ENCODE peak calls at places on chromosome 5, in ten cellular contexts. One of them, this sample, is unnamed.

GRCh38 chr5:72246239-72246580 is 73.8 kb downstream of the MRPS27 start:
- DNase-seq in Daoy: peak
- DNase-seq in left ventricle myocardium inferior: no peak
- DNase-seq in RPMI8226: no peak
- DNase-seq in endothelial cell: no peak
- DNase-seq in SK-N-SH: peak
- DNase-seq in right atrium auricular region: no peak
- DNase-seq in erythroblast: no peak
- DNase-seq in gastrocnemius medialis: no peak
- DNase-seq in astrocyte of the spinal cord: peak
- DNase-seq in this sample: no peak

GRCh38 chr5:173554038-173554955 is 62.2 kb downstream of the BOD1 start:
- DNase-seq in left ventricle myocardium inferior: no peak
- DNase-seq in Daoy: no peak
- DNase-seq in gastrocnemius medialis: no peak
- DNase-seq in erythroblast: no peak
- DNase-seq in right atrium auricular region: no peak
- DNase-seq in endothelial cell: no peak
- DNase-seq in SK-N-SH: no peak
- DNase-seq in astrocyte of the spinal cord: no peak
- DNase-seq in RPMI8226: no peak
- DNase-seq in this sample: no peak

GRCh38 chr5:141570655-141571054 is 48.1 kb downstream of the DIAPH1 start:
- DNase-seq in SK-N-SH: no peak
- DNase-seq in erythroblast: no peak
- DNase-seq in endothelial cell: no peak
- DNase-seq in gastrocnemius medialis: no peak
- DNase-seq in Daoy: no peak
- DNase-seq in RPMI8226: no peak
- DNase-seq in astrocyte of the spinal cord: no peak
- DNase-seq in right atrium auricular region: no peak
- DNase-seq in left ventricle myocardium inferior: no peak
- DNase-seq in this sample: no peak

GRCh38 chr5:173917788-173918786 is 29.9 kb downstream of the CPEB4 start:
- DNase-seq in left ventricle myocardium inferior: no peak
- DNase-seq in gastrocnemius medialis: peak
- DNase-seq in erythroblast: peak
- DNase-seq in SK-N-SH: peak
- DNase-seq in right atrium auricular region: no peak
- DNase-seq in endothelial cell: peak
- DNase-seq in Daoy: peak
- DNase-seq in astrocyte of the spinal cord: peak
- DNase-seq in RPMI8226: peak
- DNase-seq in this sample: peak

GRCh38 chr5:37034955-37035354 is 158.4 kb downstream of the NIPBL start:
- DNase-seq in astrocyte of the spinal cord: no peak
- DNase-seq in Daoy: no peak
- DNase-seq in RPMI8226: no peak
- DNase-seq in SK-N-SH: no peak
- DNase-seq in erythroblast: no peak
- DNase-seq in gastrocnemius medialis: no peak
- DNase-seq in right atrium auricular region: no peak
- DNase-seq in endothelial cell: no peak
- DNase-seq in left ventricle myocardium inferior: no peak
- DNase-seq in this sample: no peak

GRCh38 chr5:172641359-172642045 is 439 bp downstream of the NEURL1B start:
- DNase-seq in SK-N-SH: peak
- DNase-seq in RPMI8226: no peak
- DNase-seq in right atrium auricular region: no peak
- DNase-seq in left ventricle myocardium inferior: peak
- DNase-seq in gastrocnemius medialis: no peak
- DNase-seq in erythroblast: no peak
- DNase-seq in Daoy: peak
- DNase-seq in astrocyte of the spinal cord: no peak
- DNase-seq in endothelial cell: peak
- DNase-seq in this sample: peak

GRCh38 chr5:141634162-141634561 is 2.5 kb downstream of the HDAC3 start:
- DNase-seq in gastrocnemius medialis: no peak
- DNase-seq in SK-N-SH: no peak
- DNase-seq in RPMI8226: no peak
- DNase-seq in right atrium auricular region: no peak
- DNase-seq in erythroblast: peak
- DNase-seq in left ventricle myocardium inferior: no peak
- DNase-seq in astrocyte of the spinal cord: no peak
- DNase-seq in Daoy: no peak
- DNase-seq in endothelial cell: no peak
- DNase-seq in this sample: no peak

GRCh38 chr5:81400375-81400774 is 6.4 kb upstream of the ACOT12 start:
- DNase-seq in left ventricle myocardium inferior: no peak
- DNase-seq in astrocyte of the spinal cord: no peak
- DNase-seq in endothelial cell: no peak
- DNase-seq in erythroblast: no peak
- DNase-seq in RPMI8226: peak
- DNase-seq in SK-N-SH: no peak
- DNase-seq in Daoy: no peak
- DNase-seq in right atrium auricular region: no peak
- DNase-seq in gastrocnemius medialis: no peak
- DNase-seq in this sample: no peak

GRCh38 chr5:75617746-75618352 is 6.6 kb downstream of the ANKDD1B start:
- DNase-seq in erythroblast: no peak
- DNase-seq in endothelial cell: no peak
- DNase-seq in SK-N-SH: no peak
- DNase-seq in gastrocnemius medialis: no peak
- DNase-seq in left ventricle myocardium inferior: no peak
- DNase-seq in RPMI8226: no peak
- DNase-seq in right atrium auricular region: no peak
- DNase-seq in astrocyte of the spinal cord: peak
- DNase-seq in Daoy: peak
- DNase-seq in this sample: no peak

GRCh38 chr5:169350016-169350415 is 49.1 kb upstream of the SLIT3 start:
- DNase-seq in Daoy: peak
- DNase-seq in right atrium auricular region: no peak
- DNase-seq in astrocyte of the spinal cord: peak
- DNase-seq in SK-N-SH: no peak
- DNase-seq in RPMI8226: no peak
- DNase-seq in endothelial cell: no peak
- DNase-seq in gastrocnemius medialis: no peak
- DNase-seq in left ventricle myocardium inferior: no peak
- DNase-seq in erythroblast: no peak
- DNase-seq in this sample: no peak

GRCh38 chr5:60497706-60498500 is 202.1 kb downstream of the DEPDC1B start:
- DNase-seq in SK-N-SH: no peak
- DNase-seq in Daoy: no peak
- DNase-seq in astrocyte of the spinal cord: peak
- DNase-seq in left ventricle myocardium inferior: no peak
- DNase-seq in erythroblast: no peak
- DNase-seq in right atrium auricular region: no peak
- DNase-seq in RPMI8226: no peak
- DNase-seq in gastrocnemius medialis: no peak
- DNase-seq in endothelial cell: no peak
- DNase-seq in this sample: no peak

GRCh38 chr5:117488976-117489500 is 914.4 kb upstream of the SEMA6A start:
- DNase-seq in RPMI8226: no peak
- DNase-seq in left ventricle myocardium inferior: no peak
- DNase-seq in erythroblast: no peak
- DNase-seq in astrocyte of the spinal cord: no peak
- DNase-seq in endothelial cell: no peak
- DNase-seq in Daoy: no peak
- DNase-seq in SK-N-SH: no peak
- DNase-seq in gastrocnemius medialis: no peak
- DNase-seq in right atrium auricular region: no peak
- DNase-seq in this sample: no peak

GRCh38 chr5:127909821-127910220 is 173.7 kb upstream of the SLC12A2 start:
- DNase-seq in SK-N-SH: no peak
- DNase-seq in left ventricle myocardium inferior: no peak
- DNase-seq in erythroblast: no peak
- DNase-seq in Daoy: no peak
- DNase-seq in right atrium auricular region: no peak
- DNase-seq in astrocyte of the spinal cord: no peak
- DNase-seq in endothelial cell: no peak
- DNase-seq in gastrocnemius medialis: no peak
- DNase-seq in RPMI8226: no peak
- DNase-seq in this sample: no peak

GRCh38 chr5:15393146-15393545 is 106.8 kb upstream of the FBXL7 start:
- DNase-seq in endothelial cell: no peak
- DNase-seq in RPMI8226: no peak
- DNase-seq in left ventricle myocardium inferior: no peak
- DNase-seq in SK-N-SH: no peak
- DNase-seq in erythroblast: no peak
- DNase-seq in right atrium auricular region: no peak
- DNase-seq in gastrocnemius medialis: no peak
- DNase-seq in Daoy: no peak
- DNase-seq in astrocyte of the spinal cord: no peak
- DNase-seq in this sample: no peak

GRCh38 chr5:177130211-177131018 is 3.2 kb upstream of the NSD1 start:
- DNase-seq in erythroblast: no peak
- DNase-seq in endothelial cell: no peak
- DNase-seq in SK-N-SH: no peak
- DNase-seq in RPMI8226: no peak
- DNase-seq in gastrocnemius medialis: no peak
- DNase-seq in left ventricle myocardium inferior: no peak
- DNase-seq in Daoy: no peak
- DNase-seq in astrocyte of the spinal cord: no peak
- DNase-seq in right atrium auricular region: no peak
- DNase-seq in this sample: peak

GRCh38 chr5:25091917-25092316 is 447.1 kb upstream of the CDH10 start:
- DNase-seq in erythroblast: no peak
- DNase-seq in SK-N-SH: no peak
- DNase-seq in Daoy: no peak
- DNase-seq in gastrocnemius medialis: no peak
- DNase-seq in left ventricle myocardium inferior: no peak
- DNase-seq in astrocyte of the spinal cord: peak
- DNase-seq in RPMI8226: no peak
- DNase-seq in right atrium auricular region: no peak
- DNase-seq in endothelial cell: no peak
- DNase-seq in this sample: no peak

GRCh38 chr5:72817076-72817476 is 615 bp downstream of the TNPO1 start:
- DNase-seq in gastrocnemius medialis: peak
- DNase-seq in RPMI8226: peak
- DNase-seq in left ventricle myocardium inferior: peak
- DNase-seq in astrocyte of the spinal cord: peak
- DNase-seq in endothelial cell: peak
- DNase-seq in Daoy: peak
- DNase-seq in right atrium auricular region: peak
- DNase-seq in SK-N-SH: peak
- DNase-seq in erythroblast: no peak
- DNase-seq in this sample: peak